ENCODE peak calls at places on chromosomes 1 and 21, in five cellular contexts. C is HFFc6, K is AG09309, F is neural crest cell, N is cardiac fibroblast. O is an unnamed sample.

GRCh38 chr1:226638608-226639007 is 90.0 kb downstream of the STUM start:
- DNase-seq in C (no peak), K (no peak), F (no peak), N (no peak), O (no peak)

GRCh38 chr1:116514708-116515525 is 55.9 kb downstream of the CD58 start:
- DNase-seq in C (no peak), K (peak; percentile 29), F (no peak), N (peak; percentile 65), O (no peak)

GRCh38 chr1:69086148-69086547 is 481.6 kb upstream of the LRRC7 start:
- DNase-seq in C (no peak), K (no peak), F (no peak), N (no peak), O (no peak)

GRCh38 chr1:182430263-182431068 is 19.5 kb upstream of the RGSL1 start:
- DNase-seq in C (no peak), K (no peak), F (no peak), N (peak; percentile 14), O (no peak)

GRCh38 chr1:67372136-67372535 is 58.1 kb downstream of the SERBP1 start:
- DNase-seq in C (peak; percentile 53), K (no peak), F (no peak), N (peak; percentile 56), O (peak; percentile 71)

GRCh38 chr1:33696311-33696710 is 167.6 kb upstream of the HMGB4 start:
- DNase-seq in C (no peak), K (no peak), F (no peak), N (no peak), O (no peak)

GRCh38 chr1:232620356-232620841 is 9.5 kb downstream of the SIPA1L2 start:
- DNase-seq in C (no peak), K (no peak), F (no peak), N (peak; percentile 89), O (no peak)

GRCh38 chr21:26432410-26432809 is 140.7 kb downstream of the CYYR1 start:
- DNase-seq in C (no peak), K (no peak), F (no peak), N (no peak), O (no peak)

GRCh38 chr1:47161298-47162040 is 24.2 kb downstream of the CYP4A22 start:
- DNase-seq in C (no peak), K (no peak), F (no peak), N (no peak), O (no peak)

GRCh38 chr1:218658294-218658693 is 313.2 kb downstream of the TGFB2 start:
- DNase-seq in C (peak; percentile 16), K (no peak), F (no peak), N (no peak), O (no peak)

GRCh38 chr1:1858382-1859086 is 32.4 kb downstream of the GNB1 start:
- DNase-seq in C (peak; percentile 93), K (peak; percentile 81), F (peak; percentile 16), N (peak; percentile 93), O (peak; percentile 32)

GRCh38 chr1:31786366-31787060 is 22.4 kb upstream of the ADGRB2 start:
- DNase-seq in C (no peak), K (no peak), F (no peak), N (no peak), O (no peak)

GRCh38 chr1:107147813-107148212 is 7.0 kb downstream of the NTNG1 start:
- DNase-seq in C (no peak), K (no peak), F (no peak), N (no peak), O (no peak)

GRCh38 chr1:168317309-168317708 is 36.6 kb downstream of the TBX19 start:
- DNase-seq in C (no peak), K (no peak), F (no peak), N (no peak), O (no peak)
- TF ChIP-seq CTCF in C (no peak), K (no peak), F (no peak), N (no peak), O (no peak)

GRCh38 chr1:113928950-113929749 is at the start of gene HIPK1:
- DNase-seq in C (peak; percentile 84), K (no peak), F (peak; percentile 93), N (peak; percentile 85), O (peak; percentile 75)
- TF ChIP-seq CTCF in C (no peak), K (no peak), F (no peak), N (no peak), O (no peak)

GRCh38 chr1:234842726-234843641 is 233.0 kb upstream of the IRF2BP2 start:
- DNase-seq in C (no peak), K (no peak), F (no peak), N (peak; percentile 18), O (no peak)
- TF ChIP-seq CTCF in C (no peak), K (no peak), F (no peak), N (no peak), O (no peak)

DNA sequence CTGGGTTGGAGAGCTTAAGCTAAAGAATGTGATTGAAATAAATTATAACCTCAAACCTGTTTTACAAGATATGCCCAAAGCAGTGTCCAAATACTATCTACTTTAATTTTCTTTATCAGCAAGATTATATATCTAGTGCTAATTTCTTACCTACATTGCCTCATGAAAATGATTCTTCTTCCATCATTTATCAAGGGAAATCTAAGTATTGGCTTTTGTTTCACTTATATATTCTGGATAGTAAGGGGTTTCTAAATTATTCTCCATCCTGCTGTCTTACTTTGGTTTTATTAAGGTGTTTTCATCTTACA is 81.2 kb downstream of the PHTF1 start:
- DNase-seq in C (no peak), K (no peak), F (no peak), N (no peak), O (no peak)
- TF ChIP-seq CTCF in C (peak; percentile 64), K (no peak), F (peak; percentile 8), N (no peak), O (no peak)